ENCODE peak calls at places on chromosomes 12 and 14, in nine cellular contexts. C, L, Z, I, X, T, Q, H and W are unnamed samples.

GRCh38 chr14:104228221-104228620 is 89.8 kb downstream of the KIF26A start:
- DNase-seq in C (no peak), L (no peak), Z (no peak), I (no peak), X (no peak), T (no peak), Q (peak; percentile 29), H (no peak), W (no peak)

GRCh38 chr12:45775964-45776363 is 46.5 kb downstream of the ARID2 start:
- DNase-seq in C (no peak), L (no peak), Z (no peak), I (no peak), X (no peak), T (no peak), Q (no peak), H (no peak), W (no peak)

GRCh38 chr14:62957562-62957961 is 87.7 kb downstream of the KCNH5 start:
- DNase-seq in C (no peak), L (no peak), Z (peak; percentile 96), I (no peak), X (no peak), T (peak; percentile 52), Q (no peak), H (peak; percentile 54), W (peak; percentile 99)

GRCh38 chr14:99592933-99593753 is 10.9 kb downstream of the CCDC85C start:
- DNase-seq in C (no peak), L (no peak), Z (no peak), I (no peak), X (no peak), T (no peak), Q (peak; percentile 69), H (no peak), W (no peak)

GRCh38 chr12:133058203-133059125 is 21.2 kb downstream of the ZNF84 start:
- DNase-seq in C (no peak), L (no peak), Z (peak; percentile 28), I (no peak), X (no peak), T (no peak), Q (no peak), H (peak; percentile 19), W (peak; percentile 2)

GRCh38 chr12:82517027-82517426 is 158.7 kb downstream of the METTL25 start:
- DNase-seq in C (no peak), L (no peak), Z (peak; percentile 5), I (no peak), X (no peak), T (no peak), Q (no peak), H (peak; percentile 9), W (peak; percentile 4)

GRCh38 chr14:79248771-79249170 is 962.5 kb downstream of the DIO2 start:
- DNase-seq in C (no peak), L (no peak), Z (no peak), I (no peak), X (no peak), T (no peak), Q (no peak), H (no peak), W (no peak)

GRCh38 chr14:99718031-99718810 is 34.1 kb downstream of the CYP46A1 start:
- DNase-seq in C (no peak), L (no peak), Z (no peak), I (no peak), X (no peak), T (no peak), Q (no peak), H (no peak), W (no peak)

GRCh38 chr12:6324936-6325750 is 14.7 kb downstream of the PLEKHG6 start:
- DNase-seq in C (no peak), L (no peak), Z (peak; percentile 14), I (no peak), X (no peak), T (no peak), Q (no peak), H (no peak), W (no peak)

GRCh38 chr12:6322352-6322751 is 11.9 kb downstream of the PLEKHG6 start:
- DNase-seq in C (no peak), L (no peak), Z (no peak), I (no peak), X (no peak), T (no peak), Q (no peak), H (no peak), W (no peak)

GRCh38 chr12:6322969-6323339 is 12.5 kb downstream of the PLEKHG6 start:
- DNase-seq in C (no peak), L (no peak), Z (no peak), I (no peak), X (no peak), T (no peak), Q (no peak), H (no peak), W (no peak)

GRCh38 chr12:6323340-6323994 is 13.0 kb downstream of the PLEKHG6 start:
- DNase-seq in C (peak; percentile 85), L (peak; percentile 28), Z (peak; percentile 98), I (no peak), X (peak; percentile 70), T (peak; percentile 92), Q (no peak), H (peak; percentile 98), W (peak; percentile 94)

DNA sequence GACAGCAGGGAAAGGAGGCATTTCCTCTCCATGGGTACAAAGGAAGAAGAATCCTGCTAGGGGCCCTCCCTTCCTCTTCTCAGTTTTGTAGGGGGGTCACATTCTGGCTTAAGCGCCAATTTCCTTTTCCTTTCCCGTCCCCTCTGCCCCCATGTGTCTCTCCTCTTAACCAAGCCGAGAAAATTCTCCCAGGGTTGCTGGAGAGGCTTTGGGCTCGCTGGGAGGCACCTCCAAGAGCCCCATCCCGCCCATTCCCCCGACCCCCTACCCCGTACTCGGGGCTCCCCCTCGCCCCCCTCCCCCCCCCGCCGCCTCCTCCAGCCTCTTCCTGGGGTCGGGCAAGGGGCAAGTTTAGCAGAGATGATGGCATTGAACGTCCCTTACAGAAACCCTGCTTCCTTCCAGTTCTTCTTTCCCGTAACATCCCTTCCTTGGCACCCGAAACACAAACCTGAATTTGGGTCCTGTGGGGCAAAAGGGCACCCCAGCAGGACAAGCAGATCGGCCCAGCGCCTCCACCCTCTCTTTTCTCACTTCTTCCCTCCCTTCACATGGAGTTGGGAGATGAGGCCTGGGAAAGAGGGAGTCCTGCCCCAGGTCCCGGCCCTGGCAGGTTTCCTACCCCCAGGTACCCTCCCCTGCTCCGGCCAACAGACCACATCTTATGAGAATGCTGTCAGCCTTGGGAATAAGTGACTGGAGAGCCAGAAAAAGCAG is 13.7 kb downstream of the PLEKHG6 start:
- DNase-seq in C (no peak), L (no peak), Z (peak; percentile 12), I (no peak), X (no peak), T (no peak), Q (no peak), H (no peak), W (no peak)
- H3K4me3 ChIP-seq in C (no peak overlapping the region), L (peak overlapping the region; percentile 22), Z (no peak overlapping the region), I (peak overlapping the region; percentile 21), X (peak overlapping the region; percentile 42), T (no peak overlapping the region), Q (no peak overlapping the region), H (no peak overlapping the region), W (no peak overlapping the region)

GRCh38 chr12:123075092-123075491 is 75.8 kb downstream of the PITPNM2 start:
- DNase-seq in C (no peak), L (no peak), Z (no peak), I (no peak), X (no peak), T (peak; percentile 53), Q (peak; percentile 71), H (no peak), W (no peak)

GRCh38 chr12:123073962-123074801 is 76.7 kb downstream of the PITPNM2 start:
- DNase-seq in C (no peak), L (no peak), Z (no peak), I (no peak), X (no peak), T (no peak), Q (no peak), H (no peak), W (no peak)

GRCh38 chr12:123069436-123070266 is 81.2 kb downstream of the PITPNM2 start:
- DNase-seq in C (no peak), L (no peak), Z (no peak), I (no peak), X (no peak), T (no peak), Q (no peak), H (no peak), W (no peak)

GRCh38 chr12:123070267-123071081 is 80.4 kb downstream of the PITPNM2 start:
- DNase-seq in C (no peak), L (no peak), Z (no peak), I (no peak), X (no peak), T (no peak), Q (no peak), H (no peak), W (no peak)

DNA sequence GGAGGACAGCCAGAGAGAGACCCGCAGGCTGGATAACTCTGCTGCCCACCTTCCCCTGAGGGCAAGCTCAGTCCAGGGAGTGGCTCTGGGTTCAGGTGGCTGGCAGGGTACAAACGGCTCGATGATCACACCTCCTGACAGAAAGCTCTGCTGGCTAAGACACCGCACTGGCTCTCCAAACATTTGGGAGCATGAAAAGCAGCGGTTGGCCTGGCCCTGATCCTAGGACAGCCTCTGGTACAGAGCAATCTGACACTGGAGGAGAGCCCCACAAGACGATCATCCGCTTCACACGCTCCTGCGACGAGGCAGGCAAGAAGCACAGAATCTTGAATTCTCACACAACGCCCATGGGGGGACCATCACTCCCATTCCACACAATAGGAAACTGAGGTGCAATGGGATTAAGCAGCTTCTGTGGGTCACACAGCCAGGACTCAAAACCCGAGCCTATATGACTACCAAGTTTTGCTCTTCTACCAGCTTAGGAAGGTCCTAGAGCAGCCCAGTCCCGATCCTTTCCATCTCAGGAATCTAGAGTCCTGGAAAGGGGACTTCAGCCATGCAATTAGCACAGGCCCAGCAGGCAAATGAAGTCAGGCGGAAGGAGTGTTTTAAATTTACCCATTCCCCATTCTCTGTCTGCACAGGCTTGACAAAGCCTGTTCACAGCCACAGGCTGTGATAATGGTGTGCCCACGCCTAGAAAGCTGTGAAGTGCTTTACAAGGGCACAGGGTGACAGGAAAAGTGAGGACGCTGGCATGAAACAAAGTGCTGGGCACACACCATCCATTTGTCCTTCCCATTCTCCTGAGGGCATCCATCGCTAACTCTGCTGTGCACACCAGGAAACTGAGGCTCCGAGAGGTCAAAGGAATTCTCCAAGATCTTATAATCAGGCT is 79.2 kb downstream of the PITPNM2 start:
- DNase-seq in C (peak; percentile 59), L (no peak), Z (no peak), I (no peak), X (peak; percentile 62), T (no peak), Q (peak; percentile 84), H (no peak), W (no peak)
- H3K4me3 ChIP-seq in C (no peak overlapping the region), L (no peak overlapping the region), Z (no peak overlapping the region), I (no peak overlapping the region), X (no peak overlapping the region), T (no peak overlapping the region), Q (no peak overlapping the region), H (no peak overlapping the region), W (no peak overlapping the region)

GRCh38 chr14:96888593-96888992 is 91.4 kb downstream of the VRK1 start:
- DNase-seq in C (no peak), L (no peak), Z (no peak), I (no peak), X (no peak), T (no peak), Q (no peak), H (no peak), W (no peak)
- H3K4me3 ChIP-seq in C (no peak overlapping the region), L (no peak overlapping the region), Z (no peak overlapping the region), I (no peak overlapping the region), X (no peak overlapping the region), T (no peak overlapping the region), Q (no peak overlapping the region), H (no peak overlapping the region), W (no peak overlapping the region)

DNA sequence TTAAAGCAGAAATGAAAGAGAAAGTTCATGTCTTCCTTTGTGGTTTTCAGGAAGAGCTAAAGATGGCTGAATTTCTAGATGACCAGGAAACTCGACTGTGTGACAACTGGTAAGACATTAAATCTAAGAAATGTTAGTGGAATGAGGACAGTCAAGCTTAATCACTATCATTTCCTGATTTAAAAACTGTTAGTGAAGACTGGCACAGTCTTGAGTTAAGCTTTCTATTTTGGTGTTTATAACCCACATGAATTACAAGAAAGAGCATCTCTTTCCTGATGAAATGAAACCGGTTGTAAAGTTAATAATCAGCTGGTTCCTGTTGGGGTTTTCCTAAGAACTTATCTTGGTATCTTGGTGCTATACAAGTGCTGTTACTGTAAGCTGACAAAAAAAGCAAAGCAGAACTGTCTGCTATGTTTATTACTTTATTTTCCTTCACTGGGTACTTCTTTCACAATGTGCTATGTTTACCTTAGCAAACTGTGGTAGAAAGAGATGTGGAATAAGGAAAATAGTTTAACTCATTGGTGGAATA is 5.2 kb downstream of the TRAFD1 start:
- DNase-seq in C (no peak), L (no peak), Z (peak; percentile 33), I (no peak), X (no peak), T (peak; percentile 52), Q (no peak), H (peak; percentile 87), W (peak; percentile 36)
- H3K4me3 ChIP-seq in C (no peak overlapping the region), L (peak overlapping the region; percentile 35), Z (no peak overlapping the region), I (no peak overlapping the region), X (peak overlapping the region; percentile 4), T (peak overlapping the region; percentile 62), Q (peak overlapping the region; percentile 40), H (no peak overlapping the region), W (peak overlapping the region; percentile 25)